ENCODE peak calls at places on chromosomes 1 and 21, in five cellular contexts. T, G, B, C and J are unnamed samples.

GRCh38 chr1:235063068-235063765 is 65.4 kb downstream of the TOMM20 start:
- DNase-seq in T (no peak), G (peak), B (no peak), C (no peak), J (no peak)

GRCh38 chr1:100261686-100262085 is 4.3 kb upstream of the RTCA start:
- DNase-seq in T (no peak), G (no peak), B (no peak), C (no peak), J (no peak)

GRCh38 chr1:182631954-182632353 is 27.8 kb upstream of the RGS16 start:
- DNase-seq in T (no peak), G (no peak), B (no peak), C (no peak), J (no peak)

GRCh38 chr1:2575801-2576663 is 10.5 kb upstream of the PRXL2B start:
- DNase-seq in T (peak), G (no peak), B (no peak), C (peak), J (no peak)

GRCh38 chr1:32770741-32771548 is 46.2 kb downstream of the YARS1 start:
- DNase-seq in T (no peak), G (no peak), B (no peak), C (peak), J (no peak)

GRCh38 chr1:229344937-229345684 is 2.3 kb upstream of the CCSAP start:
- DNase-seq in T (no peak), G (no peak), B (no peak), C (no peak), J (no peak)

GRCh38 chr1:150320667-150320978 is 710 bp upstream of the PRPF3 start:
- DNase-seq in T (no peak), G (no peak), B (no peak), C (no peak), J (no peak)

GRCh38 chr1:10943991-10944730 is 68.3 kb upstream of the TARDBP start:
- DNase-seq in T (peak), G (no peak), B (no peak), C (peak), J (peak)

GRCh38 chr1:6658359-6658758 is 33.7 kb downstream of the THAP3 start:
- DNase-seq in T (no peak), G (no peak), B (no peak), C (no peak), J (no peak)

GRCh38 chr1:85146972-85147359 is 53.9 kb downstream of the SYDE2 start:
- DNase-seq in T (no peak), G (no peak), B (no peak), C (no peak), J (peak)

GRCh38 chr1:33176362-33176850 is 5.4 kb downstream of the TRIM62 start:
- DNase-seq in T (no peak), G (peak), B (no peak), C (no peak), J (no peak)

GRCh38 chr1:153630384-153630783 is 2.1 kb downstream of the S100A1 start:
- DNase-seq in T (no peak), G (no peak), B (no peak), C (no peak), J (no peak)

GRCh38 chr1:42587753-42588152 is 70.5 kb upstream of the PPIH start:
- DNase-seq in T (no peak), G (no peak), B (no peak), C (no peak), J (no peak)

GRCh38 chr1:16012590-16013219 is 5.1 kb downstream of the HSPB7 start:
- DNase-seq in T (peak), G (peak), B (peak), C (peak), J (peak)

GRCh38 chr1:164783778-164784555 is 225.0 kb downstream of the PBX1 start:
- DNase-seq in T (no peak), G (no peak), B (no peak), C (peak), J (no peak)

GRCh38 chr21:45280178-45280821 is 7.4 kb downstream of the POFUT2 start:
- DNase-seq in T (no peak), G (no peak), B (no peak), C (no peak), J (no peak)

DNA sequence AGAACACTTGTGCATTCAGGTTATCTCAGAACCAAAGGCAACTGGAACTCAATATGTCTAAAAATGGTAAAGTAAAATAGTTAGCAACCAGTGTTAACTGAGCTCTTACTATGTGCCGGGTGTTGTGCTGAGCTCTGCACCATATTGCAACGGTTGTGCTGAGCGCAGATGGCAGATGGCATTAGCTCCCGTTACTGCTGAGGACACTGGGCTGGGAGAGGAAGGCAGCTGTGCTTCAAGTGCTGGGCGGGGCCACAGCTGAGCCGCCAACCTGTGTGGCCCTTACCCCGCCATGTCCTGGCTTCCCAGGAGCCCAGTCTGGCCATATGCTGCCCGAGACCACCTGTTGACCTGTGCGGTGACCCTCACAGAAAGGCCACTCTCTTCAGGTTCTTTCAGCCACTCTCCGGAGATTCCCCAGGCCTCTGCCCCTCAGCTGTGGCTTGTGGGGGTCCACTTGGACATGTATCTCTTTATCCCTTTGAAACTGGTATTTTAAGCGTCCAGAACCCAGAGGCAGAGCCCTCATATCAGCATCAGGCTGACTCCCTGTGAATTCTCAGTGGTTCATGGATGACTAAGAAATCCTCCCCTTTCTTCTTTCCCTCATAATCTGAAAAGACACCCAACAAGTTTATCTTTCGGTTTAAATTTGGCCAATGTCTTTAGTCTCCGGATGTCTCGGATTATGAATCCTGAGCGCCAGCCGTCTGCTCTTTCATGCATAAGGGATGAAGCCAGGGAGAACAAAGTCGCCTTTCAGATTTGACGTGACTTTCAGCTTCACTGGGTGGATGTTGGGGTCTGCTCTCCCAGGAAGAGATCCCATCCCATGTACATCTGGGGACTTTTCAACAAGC is 26.4 kb downstream of the LDLRAP1 start:
- DNase-seq in T (no peak), G (no peak), B (no peak), C (no peak), J (no peak)
- H3K27ac ChIP-seq in T (no peak), G (peak), B (peak), C (no peak), J (no peak)

GRCh38 chr1:204065986-204066300 is 7.0 kb upstream of the SOX13 start:
- DNase-seq in T (no peak), G (no peak), B (no peak), C (no peak), J (no peak)

GRCh38 chr1:204067935-204068334 is 5.0 kb upstream of the SOX13 start:
- DNase-seq in T (no peak), G (no peak), B (no peak), C (no peak), J (no peak)

GRCh38 chr1:204059970-204060369 is 12.9 kb upstream of the SOX13 start:
- DNase-seq in T (no peak), G (no peak), B (no peak), C (no peak), J (no peak)

GRCh38 chr1:204065174-204065985 is 7.5 kb upstream of the SOX13 start:
- DNase-seq in T (no peak), G (peak), B (peak), C (peak), J (peak)

GRCh38 chr1:204062106-204062505 is 10.8 kb upstream of the SOX13 start:
- DNase-seq in T (no peak), G (no peak), B (no peak), C (no peak), J (no peak)
- H3K27ac ChIP-seq in T (no peak), G (no peak), B (no peak), C (no peak), J (no peak)

GRCh38 chr1:94395231-94395630 is 23.0 kb upstream of the ABCD3 start:
- DNase-seq in T (no peak), G (no peak), B (peak), C (no peak), J (no peak)

GRCh38 chr1:94396356-94396755 is 21.8 kb upstream of the ABCD3 start:
- DNase-seq in T (no peak), G (no peak), B (peak), C (no peak), J (no peak)

GRCh38 chr1:94395748-94396309 is 22.4 kb upstream of the ABCD3 start:
- DNase-seq in T (no peak), G (no peak), B (no peak), C (no peak), J (no peak)

GRCh38 chr1:94398356-94398755 is 19.8 kb upstream of the ABCD3 start:
- DNase-seq in T (no peak), G (no peak), B (no peak), C (no peak), J (no peak)

DNA sequence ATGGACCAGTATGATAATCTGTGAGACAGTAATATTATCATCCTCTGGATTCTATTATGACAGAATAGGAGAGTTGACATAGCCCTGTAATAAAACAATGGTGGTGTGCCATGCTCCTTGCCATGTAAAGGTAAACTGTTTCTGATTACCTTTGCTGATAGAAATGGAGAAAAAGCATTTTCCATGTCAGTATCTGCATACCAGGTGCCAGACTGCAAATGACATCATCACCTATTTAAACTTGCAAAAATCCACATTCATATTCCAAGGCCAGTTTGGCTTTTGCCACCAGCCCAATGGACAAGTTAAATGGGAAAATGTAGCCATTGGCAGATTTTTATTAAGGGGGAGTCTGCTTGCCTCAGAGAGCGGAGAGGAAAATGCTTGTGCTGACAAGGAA is 23.9 kb upstream of the ABCD3 start:
- DNase-seq in T (no peak), G (no peak), B (no peak), C (no peak), J (no peak)
- H3K27ac ChIP-seq in T (no peak), G (no peak), B (no peak), C (no peak), J (no peak)

GRCh38 chr1:54347261-54347954 is 58.8 kb downstream of the SSBP3 start:
- DNase-seq in T (no peak), G (no peak), B (no peak), C (no peak), J (no peak)
- H3K27ac ChIP-seq in T (no peak), G (no peak), B (no peak), C (peak), J (no peak)